ENCODE peak calls at places on chromosome 12, in four cellular contexts. One of them, this sample, is unnamed.
A peak's percentile ranks its signal among the peaks of the same experiment; 100 is the strongest.

GRCh38 chr12:79454338-79454777 is 236.4 kb downstream of the PAWR start:
- DNase-seq in occipital lobe: no peak
- DNase-seq in pancreas: no peak
- DNase-seq in amniotic epithelial cell: peak; percentile 87
- DNase-seq in this sample: no peak

GRCh38 chr12:6799147-6799546 is 9.8 kb downstream of the CD4 start:
- DNase-seq in pancreas: no peak
- DNase-seq in amniotic epithelial cell: no peak
- DNase-seq in occipital lobe: no peak
- DNase-seq in this sample: no peak

GRCh38 chr12:132998742-132999141 is 12.6 kb downstream of the ZNF26 start:
- DNase-seq in pancreas: no peak
- DNase-seq in occipital lobe: no peak
- DNase-seq in amniotic epithelial cell: peak; percentile 25
- DNase-seq in this sample: no peak

GRCh38 chr12:92139634-92140555 is 5.8 kb downstream of the BTG1 start:
- DNase-seq in amniotic epithelial cell: no peak
- DNase-seq in pancreas: no peak
- DNase-seq in occipital lobe: no peak
- DNase-seq in this sample: no peak

GRCh38 chr12:88633312-88633711 is 53.0 kb upstream of the KITLG start:
- DNase-seq in pancreas: no peak
- DNase-seq in amniotic epithelial cell: no peak
- DNase-seq in occipital lobe: no peak
- DNase-seq in this sample: no peak

GRCh38 chr12:116528067-116528466 is 31.1 kb upstream of the MAP1LC3B2 start:
- DNase-seq in pancreas: no peak
- DNase-seq in occipital lobe: no peak
- DNase-seq in amniotic epithelial cell: peak; percentile 71
- DNase-seq in this sample: no peak

GRCh38 chr12:116607039-116607438 is 47.9 kb downstream of the MAP1LC3B2 start:
- DNase-seq in occipital lobe: no peak
- DNase-seq in amniotic epithelial cell: no peak
- DNase-seq in pancreas: no peak
- DNase-seq in this sample: no peak

GRCh38 chr12:126369487-126370463 is 1304.5 kb downstream of the AACS start:
- DNase-seq in amniotic epithelial cell: peak; percentile 37
- DNase-seq in occipital lobe: no peak
- DNase-seq in pancreas: no peak
- DNase-seq in this sample: no peak

GRCh38 chr12:105335856-105336255 is 5.4 kb downstream of the C12orf75 start:
- DNase-seq in occipital lobe: no peak
- DNase-seq in pancreas: no peak
- DNase-seq in amniotic epithelial cell: no peak
- DNase-seq in this sample: no peak

GRCh38 chr12:123267991-123268843 is 3.4 kb downstream of the CDK2AP1 start:
- DNase-seq in amniotic epithelial cell: no peak
- DNase-seq in pancreas: no peak
- DNase-seq in occipital lobe: peak; percentile 74
- DNase-seq in this sample: peak; percentile 77